ENCODE peak calls at places on chromosomes 11 and 22, in nine cellular contexts. B, I, P, U, Q, H, O, X and L are unnamed samples.

GRCh38 chr22:25061605-25062377 is 109.3 kb downstream of the KIAA1671 start:
- DNase-seq in B (no peak), I (no peak), P (no peak), U (no peak), Q (no peak), H (no peak), O (no peak), X (no peak), L (no peak)

GRCh38 chr11:23727821-23728220 is 769.0 kb upstream of the LUZP2 start:
- DNase-seq in B (no peak), I (no peak), P (no peak), U (no peak), Q (no peak), H (no peak), O (no peak), X (no peak), L (no peak)

GRCh38 chr11:78927511-78927910 is 352.8 kb upstream of the NARS2 start:
- DNase-seq in B (no peak), I (no peak), P (no peak), U (no peak), Q (no peak), H (no peak), O (no peak), X (no peak), L (no peak)

GRCh38 chr11:102494216-102494615 is 36.3 kb downstream of the MMP7 start:
- DNase-seq in B (no peak), I (peak), P (no peak), U (no peak), Q (no peak), H (peak), O (no peak), X (no peak), L (peak)

GRCh38 chr11:126474220-126474619 is 118.7 kb downstream of the ST3GAL4 start:
- DNase-seq in B (no peak), I (no peak), P (no peak), U (no peak), Q (no peak), H (no peak), O (no peak), X (no peak), L (no peak)

GRCh38 chr11:63536669-63537292 is at the start of gene PLAAT4:
- DNase-seq in B (peak), I (peak), P (peak), U (peak), Q (no peak), H (no peak), O (no peak), X (peak), L (peak)

GRCh38 chr11:94132823-94133408 is 4.3 kb downstream of the PANX1 start:
- DNase-seq in B (no peak), I (no peak), P (no peak), U (no peak), Q (no peak), H (no peak), O (no peak), X (no peak), L (no peak)

GRCh38 chr22:24440718-24441405 is 13.5 kb downstream of the ADORA2A start:
- DNase-seq in B (no peak), I (no peak), P (peak), U (no peak), Q (no peak), H (no peak), O (no peak), X (no peak), L (no peak)

GRCh38 chr22:49650336-49651241 is 177.1 kb downstream of the BRD1 start:
- DNase-seq in B (no peak), I (no peak), P (no peak), U (no peak), Q (no peak), H (no peak), O (no peak), X (no peak), L (peak)

GRCh38 chr22:17107547-17107810 is 13.7 kb downstream of the TMEM121B start:
- DNase-seq in B (no peak), I (no peak), P (no peak), U (no peak), Q (no peak), H (no peak), O (no peak), X (no peak), L (no peak)

GRCh38 chr22:48899523-48900326 is 927.9 kb downstream of the BRD1 start:
- DNase-seq in B (no peak), I (no peak), P (no peak), U (no peak), Q (no peak), H (no peak), O (no peak), X (no peak), L (no peak)

GRCh38 chr11:95674669-95675358 is 114.8 kb downstream of the FAM76B start:
- DNase-seq in B (no peak), I (no peak), P (no peak), U (no peak), Q (peak), H (no peak), O (no peak), X (no peak), L (no peak)

GRCh38 chr22:17536269-17536668 is 27.0 kb upstream of the SLC25A18 start:
- DNase-seq in B (peak), I (no peak), P (no peak), U (no peak), Q (no peak), H (no peak), O (no peak), X (no peak), L (peak)

GRCh38 chr11:62560566-62561103 is 13.1 kb downstream of the EEF1G start:
- DNase-seq in B (no peak), I (peak), P (peak), U (no peak), Q (peak), H (peak), O (peak), X (peak), L (peak)

GRCh38 chr11:88972210-88972609 is 93.6 kb downstream of the GRM5 start:
- DNase-seq in B (no peak), I (no peak), P (no peak), U (no peak), Q (no peak), H (no peak), O (no peak), X (no peak), L (no peak)

GRCh38 chr11:83713701-83714100 is 427.5 kb upstream of the CCDC90B start:
- DNase-seq in B (no peak), I (peak), P (no peak), U (no peak), Q (no peak), H (no peak), O (no peak), X (no peak), L (no peak)